ENCODE peak calls at places on chromosomes 12 and 14, in seven cellular contexts. R is hepatocyte; N is tibial artery; T is heart left ventricle; A is effector memory CD4-positive, alpha-beta T cell; M is cardiac muscle cell; I is thoracic aorta. Z is an unnamed sample.

GRCh38 chr12:72491399-72491798 is 219.2 kb downstream of the TRHDE start:
- DNase-seq in R (no peak), N (no peak), T (no peak), A (no peak), M (no peak), I (no peak), Z (no peak)

GRCh38 chr12:70849265-70849960 is 71.1 kb downstream of the PTPRR start:
- DNase-seq in R (peak), N (no peak), T (no peak), A (no peak), M (peak), I (no peak), Z (no peak)

GRCh38 chr12:89949457-89950195 is 241.0 kb upstream of the ATP2B1 start:
- DNase-seq in R (peak), N (peak), T (no peak), A (peak), M (peak), I (no peak), Z (no peak)

GRCh38 chr12:81859521-81859920 is 100.4 kb upstream of the PPFIA2 start:
- DNase-seq in R (no peak), N (no peak), T (no peak), A (no peak), M (no peak), I (no peak), Z (no peak)

GRCh38 chr12:69739287-69740191 is 879 bp downstream of the RAB3IP start:
- DNase-seq in R (peak), N (peak), T (peak), A (peak), M (peak), I (peak), Z (peak)

GRCh38 chr14:91417983-91418386 is 365 bp upstream of the CCDC88C start:
- DNase-seq in R (peak), N (no peak), T (no peak), A (peak), M (no peak), I (no peak), Z (peak)

GRCh38 chr12:66500094-66500493 is 178.8 kb downstream of the GRIP1 start:
- DNase-seq in R (no peak), N (no peak), T (no peak), A (no peak), M (no peak), I (no peak), Z (no peak)

GRCh38 chr12:23929906-23930305 is 19.6 kb downstream of the SOX5 start:
- DNase-seq in R (no peak), N (no peak), T (no peak), A (no peak), M (no peak), I (no peak), Z (no peak)

GRCh38 chr14:99899578-99900178 is 106.5 kb downstream of the EML1 start:
- DNase-seq in R (peak), N (no peak), T (no peak), A (no peak), M (peak), I (no peak), Z (no peak)

GRCh38 chr12:96347130-96347699 is 53.0 kb downstream of the CDK17 start:
- DNase-seq in R (no peak), N (no peak), T (no peak), A (no peak), M (no peak), I (no peak), Z (no peak)

GRCh38 chr14:75259946-75260545 is 18.6 kb upstream of the FOS start:
- DNase-seq in R (no peak), N (no peak), T (no peak), A (no peak), M (no peak), I (no peak), Z (no peak)

GRCh38 chr14:67335781-67336180 is 23.8 kb downstream of the ATP6V1D start:
- DNase-seq in R (peak), N (no peak), T (no peak), A (no peak), M (peak), I (no peak), Z (no peak)

GRCh38 chr14:65210118-65210826 is 108.0 kb upstream of the MAX start:
- DNase-seq in R (no peak), N (no peak), T (no peak), A (no peak), M (no peak), I (no peak), Z (no peak)

GRCh38 chr14:54640480-54640879 is 73.6 kb downstream of the SAMD4A start:
- DNase-seq in R (no peak), N (no peak), T (no peak), A (no peak), M (no peak), I (no peak), Z (no peak)

GRCh38 chr12:106074361-106074705 is 64.4 kb downstream of the NUAK1 start:
- DNase-seq in R (no peak), N (no peak), T (no peak), A (no peak), M (no peak), I (no peak), Z (no peak)
- H3K27ac ChIP-seq in R (no peak), N (peak), T (peak), A (no peak), M (peak), I (peak), Z (no peak)

GRCh38 chr14:92841930-92842329 is 47.8 kb downstream of the GOLGA5 start:
- DNase-seq in R (no peak), N (no peak), T (no peak), A (no peak), M (no peak), I (no peak), Z (no peak)
- H3K27ac ChIP-seq in R (no peak), N (no peak), T (no peak), A (no peak), M (no peak), I (no peak), Z (no peak)

GRCh38 chr12:122183588-122183940 is 641 bp downstream of the LRRC43 start:
- DNase-seq in R (no peak), N (no peak), T (no peak), A (no peak), M (no peak), I (no peak), Z (no peak)
- H3K27ac ChIP-seq in R (no peak), N (no peak), T (no peak), A (no peak), M (no peak), I (no peak), Z (no peak)

GRCh38 chr12:120688527-120689071 is 1.6 kb downstream of the MLEC start:
- DNase-seq in R (peak), N (no peak), T (no peak), A (no peak), M (peak), I (no peak), Z (no peak)
- H3K27ac ChIP-seq in R (peak), N (peak), T (peak), A (no peak), M (peak), I (no peak), Z (peak)

DNA sequence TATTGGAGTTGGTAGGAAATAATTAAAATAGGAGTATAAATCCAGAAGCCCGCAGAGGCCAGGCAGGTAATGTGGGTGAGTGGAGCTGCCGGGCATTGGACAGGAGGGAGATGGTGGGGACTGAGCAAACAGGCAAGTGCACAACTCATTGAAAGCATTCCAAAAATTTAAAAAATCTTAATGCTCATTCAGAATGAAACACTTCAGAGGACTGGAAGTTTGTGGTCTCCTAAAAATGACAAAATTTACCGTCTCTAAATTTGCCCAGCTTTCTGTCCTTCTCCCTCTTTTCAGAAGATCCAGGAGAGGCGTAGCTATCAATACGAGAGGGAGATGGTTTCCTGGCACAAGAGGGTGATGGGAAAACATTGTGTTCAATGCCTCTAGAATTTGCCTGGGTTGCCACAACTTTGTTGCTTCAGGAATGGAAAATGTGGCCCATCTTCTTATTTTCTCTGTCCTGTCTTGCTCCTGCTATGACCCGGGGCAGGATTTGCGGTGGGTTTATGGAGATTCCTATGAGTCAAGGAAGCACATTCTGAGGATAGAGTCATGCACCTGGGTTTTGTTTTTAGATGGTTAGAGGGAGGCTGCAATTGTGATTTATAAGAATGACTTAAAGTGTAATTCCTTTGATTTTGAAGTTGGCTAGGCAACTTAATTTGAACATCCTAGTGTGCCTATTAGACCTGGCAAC is 72.2 kb downstream of the BORCS5 start:
- DNase-seq in R (no peak), N (no peak), T (no peak), A (no peak), M (no peak), I (no peak), Z (no peak)
- H3K27ac ChIP-seq in R (no peak), N (no peak), T (no peak), A (no peak), M (no peak), I (no peak), Z (no peak)

DNA sequence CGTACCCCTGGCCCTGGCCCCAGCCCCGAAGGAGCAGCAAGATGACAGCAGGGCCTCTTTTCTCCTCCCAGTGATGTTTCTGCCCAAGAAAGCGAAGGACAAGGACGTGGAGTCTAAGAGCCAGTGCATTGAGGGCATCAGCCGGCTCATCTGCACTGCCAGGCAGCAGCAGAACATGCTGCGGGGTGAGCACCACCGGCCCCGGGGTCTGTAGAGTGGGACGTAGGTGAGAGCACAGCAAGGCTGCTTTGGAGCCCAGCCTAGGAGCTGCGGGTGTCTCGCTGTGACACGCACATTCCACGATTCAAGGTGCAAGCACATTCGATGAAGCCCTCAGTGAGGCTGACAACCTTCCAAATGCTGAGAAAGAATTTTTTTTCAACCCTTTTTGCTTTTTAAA is 5.2 kb upstream of the TEX22 start:
- DNase-seq in R (no peak), N (no peak), T (no peak), A (no peak), M (no peak), I (no peak), Z (peak)
- H3K27ac ChIP-seq in R (no peak), N (no peak), T (no peak), A (no peak), M (no peak), I (no peak), Z (no peak)

GRCh38 chr12:13146539-13146938 is 43.1 kb upstream of the GSG1 start:
- DNase-seq in R (no peak), N (peak), T (no peak), A (no peak), M (no peak), I (no peak), Z (peak)

GRCh38 chr12:13142747-13143146 is 39.3 kb upstream of the GSG1 start:
- DNase-seq in R (no peak), N (peak), T (no peak), A (no peak), M (no peak), I (no peak), Z (no peak)

GRCh38 chr12:13141686-13142085 is 38.2 kb upstream of the GSG1 start:
- DNase-seq in R (no peak), N (no peak), T (no peak), A (no peak), M (no peak), I (no peak), Z (no peak)

GRCh38 chr12:13147688-13148531 is 44.4 kb upstream of the GSG1 start:
- DNase-seq in R (peak), N (no peak), T (no peak), A (no peak), M (no peak), I (no peak), Z (no peak)

GRCh38 chr12:13144266-13144828 is 40.9 kb upstream of the GSG1 start:
- DNase-seq in R (no peak), N (no peak), T (no peak), A (no peak), M (no peak), I (no peak), Z (no peak)
- H3K27ac ChIP-seq in R (no peak), N (no peak), T (no peak), A (no peak), M (peak), I (no peak), Z (no peak)